ENCODE peak calls at places on chromosomes 7 and 10, in four cellular contexts. One of them, this sample, is unnamed.

GRCh38 chr7:17493451-17493850 is 195.0 kb downstream of the AHR start:
- DNase-seq in testis: no peak
- DNase-seq in heart left ventricle: no peak
- DNase-seq in spleen: no peak
- DNase-seq in this sample: no peak

GRCh38 chr7:113331155-113331898 is 213.0 kb upstream of the SMIM30 start:
- DNase-seq in testis: no peak
- DNase-seq in spleen: peak
- DNase-seq in heart left ventricle: peak
- DNase-seq in this sample: peak

GRCh38 chr10:87867453-87867852 is 4.0 kb downstream of the PTEN start:
- DNase-seq in testis: no peak
- DNase-seq in spleen: no peak
- DNase-seq in heart left ventricle: no peak
- DNase-seq in this sample: no peak

GRCh38 chr7:87876759-87877234 is 504 bp downstream of the DBF4 start:
- DNase-seq in testis: peak
- DNase-seq in spleen: peak
- DNase-seq in heart left ventricle: peak
- DNase-seq in this sample: peak

GRCh38 chr7:81248420-81248819 is 329.6 kb upstream of the SEMA3C start:
- DNase-seq in heart left ventricle: no peak
- DNase-seq in testis: no peak
- DNase-seq in spleen: no peak
- DNase-seq in this sample: no peak

GRCh38 chr7:23494009-23494408 is 23.7 kb upstream of the IGF2BP3 start:
- DNase-seq in spleen: peak
- DNase-seq in heart left ventricle: no peak
- DNase-seq in testis: no peak
- DNase-seq in this sample: no peak

GRCh38 chr7:135177021-135177696 is 6.7 kb upstream of the CYREN start:
- DNase-seq in spleen: peak
- DNase-seq in heart left ventricle: no peak
- DNase-seq in testis: no peak
- DNase-seq in this sample: no peak

GRCh38 chr10:5400843-5401242 is 3.8 kb downstream of the TUBAL3 start:
- DNase-seq in heart left ventricle: no peak
- DNase-seq in spleen: no peak
- DNase-seq in testis: no peak
- DNase-seq in this sample: no peak

GRCh38 chr10:76327441-76327840 is 896.0 kb downstream of the LRMDA start:
- DNase-seq in heart left ventricle: no peak
- DNase-seq in spleen: no peak
- DNase-seq in testis: no peak
- DNase-seq in this sample: no peak

GRCh38 chr7:88693131-88693530 is 66.4 kb upstream of the ZNF804B start:
- DNase-seq in heart left ventricle: no peak
- DNase-seq in spleen: no peak
- DNase-seq in testis: no peak
- DNase-seq in this sample: no peak

GRCh38 chr7:24948739-24949138 is 31.2 kb downstream of the OSBPL3 start:
- DNase-seq in testis: no peak
- DNase-seq in heart left ventricle: no peak
- DNase-seq in spleen: no peak
- DNase-seq in this sample: no peak

GRCh38 chr10:46547331-46547880 is 9.1 kb downstream of the GPRIN2 start:
- DNase-seq in testis: peak
- DNase-seq in heart left ventricle: peak
- DNase-seq in spleen: peak
- DNase-seq in this sample: no peak

DNA sequence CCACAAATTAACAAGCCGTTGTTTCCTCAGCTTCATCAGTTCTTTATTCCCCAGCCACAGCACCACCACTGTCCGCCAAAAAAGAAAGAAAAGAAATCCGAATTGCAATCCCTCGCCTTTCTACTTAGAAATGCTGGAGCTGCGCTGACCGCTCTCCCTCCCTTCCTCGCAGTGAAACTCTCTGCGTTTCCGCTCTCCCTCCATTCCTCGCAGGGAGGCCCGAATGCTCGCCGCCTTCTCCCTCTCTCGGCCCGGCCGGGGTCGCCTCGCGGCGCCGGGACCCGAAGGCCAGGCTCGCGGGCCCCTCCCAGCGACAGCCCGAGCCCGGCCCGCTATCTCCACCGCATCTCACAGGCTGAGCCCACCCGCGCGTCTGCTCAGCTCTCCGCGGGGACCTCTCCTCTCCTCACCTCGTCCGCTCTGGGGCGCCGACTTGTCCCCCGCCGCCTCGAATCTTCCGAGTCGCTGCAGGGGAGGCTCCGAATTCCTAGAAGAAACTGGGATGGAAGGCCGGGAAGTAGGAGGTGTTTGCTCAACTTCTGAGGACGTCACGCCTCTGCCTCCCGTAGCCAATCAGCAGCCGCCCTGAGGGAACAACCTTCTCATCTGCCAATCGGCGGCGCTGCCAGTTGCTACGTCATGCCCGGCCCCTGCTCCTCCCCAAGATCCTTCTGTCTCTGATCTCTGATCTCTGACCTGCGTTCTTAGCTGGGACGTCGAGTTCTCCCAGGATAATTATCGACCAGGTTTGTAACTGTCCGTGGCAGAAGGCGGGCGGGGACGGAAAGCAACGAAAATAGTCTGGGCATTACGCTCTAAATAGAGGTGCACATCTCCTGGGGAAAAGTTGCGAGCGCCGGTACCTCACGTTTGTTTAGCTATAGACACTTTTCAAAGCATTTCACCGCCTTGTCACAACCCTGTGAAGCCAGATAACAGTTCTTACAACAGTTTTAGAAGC is at the start of gene AASS:
- DNase-seq in testis: peak
- DNase-seq in spleen: peak
- DNase-seq in heart left ventricle: peak
- DNase-seq in this sample: peak
- TF ChIP-seq POLR2A in testis: no peak
- TF ChIP-seq POLR2A in spleen: no peak
- TF ChIP-seq POLR2A in heart left ventricle: peak
- TF ChIP-seq POLR2A in this sample: peak

GRCh38 chr10:3660753-3661152 is 124.3 kb downstream of the KLF6 start:
- DNase-seq in testis: no peak
- DNase-seq in spleen: no peak
- DNase-seq in heart left ventricle: no peak
- DNase-seq in this sample: no peak
- H3K4me3 ChIP-seq in testis: no peak
- H3K4me3 ChIP-seq in spleen: no peak
- H3K4me3 ChIP-seq in heart left ventricle: no peak
- H3K4me3 ChIP-seq in this sample: no peak

GRCh38 chr7:1100886-1101579 is 13.1 kb downstream of the GPER1 start:
- DNase-seq in heart left ventricle: no peak
- DNase-seq in spleen: peak
- DNase-seq in testis: no peak
- DNase-seq in this sample: no peak

GRCh38 chr7:1099154-1099542 is 11.2 kb downstream of the GPER1 start:
- DNase-seq in testis: no peak
- DNase-seq in spleen: peak
- DNase-seq in heart left ventricle: no peak
- DNase-seq in this sample: no peak

GRCh38 chr7:1099637-1100036 is 11.7 kb downstream of the GPER1 start:
- DNase-seq in heart left ventricle: no peak
- DNase-seq in testis: no peak
- DNase-seq in spleen: peak
- DNase-seq in this sample: no peak

GRCh38 chr7:1101580-1102431 is 13.9 kb downstream of the GPER1 start:
- DNase-seq in spleen: peak
- DNase-seq in testis: no peak
- DNase-seq in heart left ventricle: no peak
- DNase-seq in this sample: no peak

GRCh38 chr7:1100386-1100785 is 12.5 kb downstream of the GPER1 start:
- DNase-seq in spleen: peak
- DNase-seq in testis: no peak
- DNase-seq in heart left ventricle: no peak
- DNase-seq in this sample: no peak
- TF ChIP-seq POLR2A in spleen: no peak
- TF ChIP-seq POLR2A in testis: no peak
- TF ChIP-seq POLR2A in heart left ventricle: no peak
- TF ChIP-seq POLR2A in this sample: no peak

DNA sequence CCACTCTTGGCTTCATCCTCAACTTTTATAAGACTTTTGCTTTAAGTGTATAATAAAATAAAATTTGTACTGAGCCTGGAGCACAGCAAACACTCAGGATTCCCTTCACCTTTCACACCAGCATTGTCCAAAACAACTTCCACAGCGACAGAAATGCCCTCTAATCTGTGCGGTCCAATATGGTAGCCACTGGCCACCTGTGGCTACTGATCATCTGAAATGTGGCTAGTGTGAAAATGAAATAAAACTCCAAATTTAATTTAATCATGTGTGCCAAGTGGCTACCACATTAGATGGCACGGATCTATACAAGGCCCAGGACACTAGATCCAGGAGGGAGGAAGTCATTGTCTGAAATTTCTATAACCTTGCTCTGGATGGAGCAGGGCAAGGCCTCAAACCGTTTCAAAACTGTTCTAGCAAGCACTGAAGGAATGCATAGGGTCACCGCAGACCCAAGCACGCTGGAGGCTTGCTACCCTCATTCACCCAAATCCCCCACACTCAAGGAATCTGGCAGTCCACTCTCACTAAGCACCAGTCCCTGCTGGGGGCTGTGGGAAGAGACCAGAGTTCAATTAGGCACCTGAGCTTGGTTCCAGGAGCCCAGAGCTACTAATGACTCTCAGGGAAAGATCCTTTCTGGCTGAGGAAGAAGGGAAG is 6.3 kb upstream of the MYO1G start:
- DNase-seq in heart left ventricle: peak
- DNase-seq in spleen: peak
- DNase-seq in testis: no peak
- DNase-seq in this sample: no peak
- H3K4me3 ChIP-seq in heart left ventricle: peak
- H3K4me3 ChIP-seq in spleen: peak
- H3K4me3 ChIP-seq in testis: no peak
- H3K4me3 ChIP-seq in this sample: no peak

DNA sequence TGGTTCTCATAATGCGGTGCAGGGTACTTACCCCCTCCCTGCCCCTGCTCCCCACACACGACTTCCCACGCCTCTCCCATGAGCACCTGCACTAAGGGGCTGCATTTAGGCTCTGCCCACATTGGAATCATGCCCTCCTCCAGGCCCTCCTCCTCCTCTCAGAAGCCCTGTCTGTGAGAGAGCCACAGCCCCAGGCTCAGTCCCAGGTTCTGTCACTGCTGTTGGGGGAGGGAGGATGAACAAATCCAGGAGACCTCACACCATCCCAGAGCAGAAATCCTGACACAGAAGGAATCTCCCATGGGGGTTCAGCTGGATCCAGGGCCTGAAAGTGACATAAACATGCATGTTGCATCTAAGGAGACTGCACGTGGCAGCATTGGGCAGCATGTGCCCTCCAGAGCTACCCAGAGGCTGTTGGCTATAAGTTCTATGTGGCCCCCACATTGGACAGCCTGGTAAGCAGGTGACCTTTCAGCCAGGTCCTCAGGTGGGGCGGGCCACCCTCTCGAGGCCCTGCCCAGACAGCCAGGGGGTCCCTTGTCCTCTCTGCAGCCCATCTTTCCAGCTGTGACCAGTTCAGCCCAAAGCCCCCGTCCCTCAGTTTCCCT is 1.6 kb upstream of the PILRA start:
- DNase-seq in testis: no peak
- DNase-seq in spleen: peak
- DNase-seq in heart left ventricle: no peak
- DNase-seq in this sample: no peak
- TF ChIP-seq POLR2A in testis: no peak
- TF ChIP-seq POLR2A in spleen: no peak
- TF ChIP-seq POLR2A in heart left ventricle: no peak
- TF ChIP-seq POLR2A in this sample: no peak

GRCh38 chr7:32256376-32256775 is 186.2 kb upstream of the PDE1C start:
- DNase-seq in spleen: no peak
- DNase-seq in heart left ventricle: no peak
- DNase-seq in testis: no peak
- DNase-seq in this sample: no peak
- H3K4me3 ChIP-seq in spleen: no peak
- H3K4me3 ChIP-seq in heart left ventricle: no peak
- H3K4me3 ChIP-seq in testis: no peak
- H3K4me3 ChIP-seq in this sample: no peak

DNA sequence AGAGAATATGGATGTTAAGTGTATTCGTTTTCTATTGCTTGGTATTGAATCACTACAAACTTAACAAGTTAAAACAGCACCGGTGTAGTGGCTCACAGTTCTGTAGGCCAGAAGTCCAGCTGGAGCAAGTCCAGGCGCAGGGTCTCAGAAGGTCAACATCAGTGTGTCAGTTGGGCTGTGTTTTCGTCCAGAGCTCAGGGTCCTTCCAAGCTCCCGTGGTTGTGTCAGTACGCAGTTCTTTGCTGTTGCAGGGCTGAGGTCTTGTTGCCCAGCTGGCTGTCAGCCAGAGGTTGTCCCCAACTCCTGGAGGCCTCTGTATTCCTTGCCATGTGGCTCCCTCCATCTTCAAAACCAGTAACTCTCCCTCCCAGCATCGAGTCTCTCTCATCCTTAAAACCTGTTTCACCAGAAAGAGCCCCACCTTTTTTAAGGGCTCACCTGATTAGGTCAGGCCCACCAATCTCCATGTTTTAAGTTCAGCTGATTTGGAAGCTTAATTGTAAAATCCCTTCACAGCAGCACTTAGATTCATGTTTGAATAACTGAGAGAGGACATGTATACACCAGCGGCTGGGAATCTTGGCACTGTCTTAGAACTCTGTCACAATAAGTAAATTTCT is 26.8 kb downstream of the ACADSB start:
- DNase-seq in testis: no peak
- DNase-seq in heart left ventricle: no peak
- DNase-seq in spleen: no peak
- DNase-seq in this sample: no peak
- TF ChIP-seq POLR2A in testis: no peak
- TF ChIP-seq POLR2A in heart left ventricle: no peak
- TF ChIP-seq POLR2A in spleen: no peak
- TF ChIP-seq POLR2A in this sample: no peak

GRCh38 chr7:115906690-115907089 is 123.9 kb downstream of the TFEC start:
- DNase-seq in testis: no peak
- DNase-seq in spleen: no peak
- DNase-seq in heart left ventricle: no peak
- DNase-seq in this sample: no peak

GRCh38 chr7:115914951-115915350 is 115.6 kb downstream of the TFEC start:
- DNase-seq in heart left ventricle: no peak
- DNase-seq in spleen: no peak
- DNase-seq in testis: no peak
- DNase-seq in this sample: no peak

GRCh38 chr7:115911466-115911865 is 119.1 kb downstream of the TFEC start:
- DNase-seq in testis: no peak
- DNase-seq in spleen: no peak
- DNase-seq in heart left ventricle: no peak
- DNase-seq in this sample: no peak

GRCh38 chr7:115910541-115911164 is 119.9 kb downstream of the TFEC start:
- DNase-seq in testis: no peak
- DNase-seq in spleen: no peak
- DNase-seq in heart left ventricle: no peak
- DNase-seq in this sample: no peak
- H3K4me3 ChIP-seq in testis: no peak
- H3K4me3 ChIP-seq in spleen: no peak
- H3K4me3 ChIP-seq in heart left ventricle: no peak
- H3K4me3 ChIP-seq in this sample: no peak

This sample was measured in uterus.